ENCODE peak calls at places on chromosomes 6 and 20, in seven cellular contexts. U is GM23338, R is mammary epithelial cell, Y is GM23248, H is fibroblast of lung, S is keratinocyte, L is neural progenitor cell. T is an unnamed sample. For H3K4me1, the result is how much of the 10 kb centered on the place peaks cover.

GRCh38 chr6:16136536-16137450 is 7.9 kb downstream of the MYLIP start:
- DNase-seq in U (no peak), R (peak), Y (peak), H (peak), S (no peak), L (no peak), T (no peak)

GRCh38 chr6:167550936-167551633 is 226.2 kb downstream of the TTLL2 start:
- DNase-seq in U (no peak), R (no peak), Y (no peak), H (no peak), S (no peak), L (no peak), T (no peak)

GRCh38 chr20:33686008-33686983 is at the start of gene E2F1:
- DNase-seq in U (peak), R (peak), Y (peak), H (peak), S (no peak), L (peak), T (peak)

GRCh38 chr6:36493859-36494258 is 51.1 kb downstream of the KCTD20 start:
- DNase-seq in U (peak), R (peak), Y (peak), H (peak), S (no peak), L (peak), T (no peak)

GRCh38 chr20:38523697-38524096 is 51.1 kb downstream of the RALGAPB start:
- DNase-seq in U (no peak), R (peak), Y (peak), H (peak), S (no peak), L (no peak), T (no peak)

GRCh38 chr6:90989763-90990162 is 402.9 kb upstream of the MAP3K7 start:
- DNase-seq in U (no peak), R (no peak), Y (no peak), H (no peak), S (no peak), L (no peak), T (no peak)

GRCh38 chr6:127342946-127343752 is at the start of gene ECHDC1:
- DNase-seq in U (peak), R (peak), Y (peak), H (peak), S (no peak), L (peak), T (peak)

GRCh38 chr6:83442752-83443151 is 11.9 kb upstream of the ME1 start:
- DNase-seq in U (no peak), R (peak), Y (peak), H (peak), S (no peak), L (peak), T (peak)

GRCh38 chr6:73152998-73153757 is 72.1 kb downstream of the KHDC1L start:
- DNase-seq in U (no peak), R (peak), Y (peak), H (peak), S (no peak), L (no peak), T (peak)

GRCh38 chr6:147507162-147508072 is 1.1 kb upstream of the SAMD5 start:
- DNase-seq in U (peak), R (peak), Y (peak), H (peak), S (no peak), L (peak), T (peak)

GRCh38 chr6:75084872-75085381 is 120.9 kb downstream of the COL12A1 start:
- DNase-seq in U (peak), R (no peak), Y (no peak), H (no peak), S (no peak), L (peak), T (no peak)

GRCh38 chr6:37047421-37047931 is 42.0 kb downstream of the FGD2 start:
- DNase-seq in U (no peak), R (no peak), Y (no peak), H (no peak), S (no peak), L (no peak), T (no peak)

GRCh38 chr6:30007132-30007764 is 53.8 kb upstream of the POLR1H start:
- DNase-seq in U (peak), R (no peak), Y (no peak), H (no peak), S (no peak), L (peak), T (no peak)

GRCh38 chr6:157981132-157981394 is 600 bp upstream of the SYNJ2 start:
- DNase-seq in U (peak), R (no peak), Y (no peak), H (no peak), S (no peak), L (no peak), T (no peak)

GRCh38 chr6:82033631-82034211 is 213.8 kb downstream of the IBTK start:
- DNase-seq in U (no peak), R (no peak), Y (peak), H (peak), S (no peak), L (no peak), T (no peak)

GRCh38 chr20:36268501-36269342 is 32.4 kb downstream of the AAR2 start:
- DNase-seq in U (no peak), R (no peak), Y (peak), H (peak), S (no peak), L (peak), T (peak)

GRCh38 chr6:150775400-150775799 is 90.1 kb upstream of the MTHFD1L start:
- DNase-seq in U (no peak), R (peak), Y (no peak), H (peak), S (no peak), L (peak), T (peak)

GRCh38 chr6:68122032-68122431 is 513.0 kb upstream of the ADGRB3 start:
- DNase-seq in U (peak), R (no peak), Y (no peak), H (no peak), S (no peak), L (no peak), T (no peak)

GRCh38 chr20:8853805-8854338 is 215.0 kb upstream of the PLCB4 start:
- DNase-seq in U (peak), R (peak), Y (peak), H (peak), S (peak), L (peak), T (peak)

GRCh38 chr6:133549252-133549925 is 308.2 kb downstream of the EYA4 start:
- DNase-seq in U (no peak), R (no peak), Y (no peak), H (no peak), S (no peak), L (peak), T (no peak)
- H3K4me1 ChIP-seq in U (under half), R (under half), Y (under half), H (under half), S (under half), L (half or more), T (under half)

DNA sequence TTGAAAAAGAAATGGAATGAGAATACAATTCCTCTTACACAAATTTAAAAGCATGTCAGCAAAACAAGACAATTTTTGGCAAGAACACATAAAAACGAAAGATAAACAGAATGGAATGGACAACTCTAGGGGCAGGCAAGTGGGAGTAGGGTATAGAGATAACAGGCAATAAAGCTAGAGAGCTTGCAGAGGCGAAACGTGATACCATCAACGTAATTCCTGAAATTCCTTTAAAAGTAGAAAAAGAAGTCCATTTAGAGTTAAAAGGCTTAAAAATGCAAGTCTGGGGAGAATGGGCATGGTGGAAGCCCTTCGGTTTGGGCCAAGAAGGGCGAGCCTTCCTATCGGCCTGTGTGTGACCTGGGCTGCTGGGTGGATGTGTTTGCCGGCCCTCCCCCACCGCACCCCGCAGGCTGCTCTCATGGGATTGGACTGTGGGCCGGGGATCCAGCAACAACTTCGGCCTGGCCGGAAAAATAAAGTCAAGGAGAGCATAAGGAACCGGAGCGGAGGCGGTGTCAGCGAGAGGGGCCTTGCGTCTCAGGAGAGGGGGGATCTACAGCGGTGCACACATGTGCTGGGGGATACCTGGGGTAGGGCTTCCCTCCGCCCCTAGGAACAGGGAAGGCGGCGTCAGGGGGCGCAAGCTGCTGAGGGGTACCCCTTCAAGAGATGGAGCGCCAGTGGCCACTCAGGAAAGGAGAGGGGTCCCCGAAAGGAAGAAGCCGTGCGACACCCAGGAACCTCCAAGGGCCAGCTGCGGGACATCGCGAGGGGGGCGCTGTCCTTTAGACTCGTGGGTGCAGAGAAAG is 4.1 kb downstream of the TMEM239 start:
- DNase-seq in U (peak), R (no peak), Y (no peak), H (peak), S (no peak), L (peak), T (no peak)
- TF ChIP-seq EZH2 in U (peak), R (no peak), Y (no peak), H (peak), S (peak), L (no peak), T (no peak)

GRCh38 chr6:1603708-1604346 is 5.9 kb upstream of the FOXC1 start:
- DNase-seq in U (peak), R (no peak), Y (no peak), H (no peak), S (no peak), L (peak), T (no peak)
- H3K4me1 ChIP-seq in U (under half), R (under half), Y (under half), H (under half), S (under half), L (under half), T (under half)

GRCh38 chr6:44307217-44307616 is 5.9 kb downstream of the AARS2 start:
- DNase-seq in U (no peak), R (no peak), Y (no peak), H (no peak), S (no peak), L (no peak), T (no peak)
- TF ChIP-seq EZH2 in U (no peak), R (no peak), Y (no peak), H (no peak), S (no peak), L (no peak), T (no peak)

GRCh38 chr20:63029358-63030121 is 22.8 kb upstream of the BHLHE23 start:
- DNase-seq in U (peak), R (no peak), Y (no peak), H (no peak), S (no peak), L (peak), T (no peak)
- H3K4me1 ChIP-seq in U (under half), R (under half), Y (under half), H (under half), S (under half), L (under half), T (under half)

GRCh38 chr6:170293411-170293844 is 2.5 kb upstream of the DLL1 start:
- DNase-seq in U (no peak), R (no peak), Y (no peak), H (no peak), S (no peak), L (peak), T (no peak)
- TF ChIP-seq EZH2 in U (peak), R (no peak), Y (no peak), H (peak), S (no peak), L (no peak), T (no peak)

GRCh38 chr20:37337208-37337955 is 8.6 kb upstream of the SRC start:
- DNase-seq in U (no peak), R (no peak), Y (no peak), H (no peak), S (no peak), L (no peak), T (no peak)

GRCh38 chr20:37339208-37339607 is 6.7 kb upstream of the SRC start:
- DNase-seq in U (no peak), R (no peak), Y (no peak), H (no peak), S (no peak), L (no peak), T (no peak)

GRCh38 chr20:37335642-37336368 is 10.1 kb upstream of the SRC start:
- DNase-seq in U (no peak), R (no peak), Y (peak), H (peak), S (no peak), L (no peak), T (no peak)

GRCh38 chr20:37334450-37334849 is 11.5 kb upstream of the SRC start:
- DNase-seq in U (no peak), R (no peak), Y (no peak), H (no peak), S (no peak), L (no peak), T (no peak)

GRCh38 chr20:37336369-37337207 is 9.4 kb upstream of the SRC start:
- DNase-seq in U (peak), R (no peak), Y (peak), H (peak), S (no peak), L (peak), T (no peak)
- H3K4me1 ChIP-seq in U (under half), R (under half), Y (under half), H (under half), S (under half), L (under half), T (under half)

DNA sequence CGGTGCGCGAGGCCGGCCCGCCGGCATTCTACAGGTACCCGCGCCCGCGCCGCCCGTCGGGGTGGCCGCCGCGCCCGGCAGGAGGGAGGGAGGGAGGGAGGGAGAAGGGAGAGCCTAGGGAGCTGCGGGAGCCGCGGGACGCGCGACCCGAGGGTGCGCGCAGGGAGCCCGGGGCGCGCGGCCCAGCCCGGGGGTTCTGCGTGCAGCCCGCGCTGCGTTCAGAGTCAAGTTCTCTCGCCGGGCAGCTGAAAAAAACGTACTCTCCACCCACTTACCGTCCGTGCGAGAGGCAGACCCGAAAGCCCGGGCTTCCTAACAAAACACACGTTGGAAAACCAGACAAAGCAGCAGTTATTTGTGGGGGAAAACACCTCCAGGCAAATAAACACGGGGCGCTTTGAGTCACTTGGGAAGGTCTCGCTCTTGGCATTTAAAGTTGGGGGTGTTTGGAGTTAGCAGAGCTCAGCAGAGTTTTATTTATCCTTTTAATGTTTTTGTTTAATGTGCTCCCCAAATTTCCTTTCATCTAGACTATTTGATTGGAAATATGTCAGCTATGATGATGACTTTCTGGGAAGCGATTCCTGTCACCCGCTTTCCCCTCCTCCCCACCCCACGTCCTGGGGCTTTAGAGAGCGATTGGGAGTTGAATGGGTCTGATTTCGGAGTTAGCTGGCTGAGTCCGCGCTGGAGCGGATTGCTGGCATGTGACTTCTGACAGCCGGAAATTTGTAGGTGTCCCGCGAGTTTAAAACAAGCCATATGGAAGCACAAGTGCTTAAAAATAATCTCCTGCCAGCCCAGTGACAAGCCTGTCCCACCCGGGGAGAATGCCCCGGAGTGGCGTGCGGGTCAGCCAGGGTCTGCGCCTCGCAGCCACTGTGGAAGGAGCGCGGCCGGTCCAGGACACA is 1.1 kb downstream of the ESR1 start:
- DNase-seq in U (peak), R (peak), Y (peak), H (no peak), S (no peak), L (peak), T (no peak)
- TF ChIP-seq EZH2 in U (peak), R (peak), Y (peak), H (peak), S (peak), L (peak), T (peak)

GRCh38 chr20:59027746-59028320 is 4.3 kb downstream of the ATP5F1E start:
- DNase-seq in U (no peak), R (peak), Y (peak), H (peak), S (no peak), L (no peak), T (no peak)
- H3K4me1 ChIP-seq in U (under half), R (under half), Y (under half), H (under half), S (under half), L (under half), T (under half)